ENCODE peak calls at places on chromosomes 11 and 22, in ten cellular contexts. One of them, this sample, is unnamed.
A peak's percentile ranks its signal among the peaks of the same experiment; 100 is the strongest.

GRCh38 chr11:91041626-91042025 is 818.8 kb upstream of the CHORDC1 start:
- DNase-seq in stimulated activated CD4-positive, alpha-beta T cell treated with anti-CD3 and anti-CD28 coated beads, Interleukin-2, amount 100 ng/mL, for 48 hours: no peak
- DNase-seq in HepG2: no peak
- DNase-seq in globus pallidus: no peak
- DNase-seq in T47D: no peak
- DNase-seq in cardiac fibroblast: no peak
- DNase-seq in iris pigment epithelial cell: no peak
- DNase-seq in GM23248: no peak
- DNase-seq in NCI-H748 treated with DMSO at 0.1 percent for 48 hours: no peak
- DNase-seq in vagina: no peak
- DNase-seq in this sample: peak; percentile 10

GRCh38 chr22:31943206-31943975 is 944 bp upstream of the YWHAH start:
- DNase-seq in stimulated activated CD4-positive, alpha-beta T cell treated with anti-CD3 and anti-CD28 coated beads, Interleukin-2, amount 100 ng/mL, for 48 hours: no peak
- DNase-seq in HepG2: no peak
- DNase-seq in globus pallidus: no peak
- DNase-seq in T47D: no peak
- DNase-seq in cardiac fibroblast: no peak
- DNase-seq in iris pigment epithelial cell: no peak
- DNase-seq in GM23248: no peak
- DNase-seq in NCI-H748 treated with DMSO at 0.1 percent for 48 hours: no peak
- DNase-seq in vagina: no peak
- DNase-seq in this sample: no peak

GRCh38 chr11:8812438-8812837 is 98.6 kb upstream of the AKIP1 start:
- DNase-seq in stimulated activated CD4-positive, alpha-beta T cell treated with anti-CD3 and anti-CD28 coated beads, Interleukin-2, amount 100 ng/mL, for 48 hours: no peak
- DNase-seq in HepG2: peak; percentile 35
- DNase-seq in globus pallidus: no peak
- DNase-seq in T47D: no peak
- DNase-seq in cardiac fibroblast: peak; percentile 82
- DNase-seq in iris pigment epithelial cell: peak; percentile 64
- DNase-seq in GM23248: peak; percentile 37
- DNase-seq in NCI-H748 treated with DMSO at 0.1 percent for 48 hours: no peak
- DNase-seq in vagina: no peak
- DNase-seq in this sample: no peak

GRCh38 chr11:57585301-57585700 is 12.2 kb upstream of the SERPING1 start:
- DNase-seq in stimulated activated CD4-positive, alpha-beta T cell treated with anti-CD3 and anti-CD28 coated beads, Interleukin-2, amount 100 ng/mL, for 48 hours: no peak
- DNase-seq in HepG2: no peak
- DNase-seq in globus pallidus: no peak
- DNase-seq in T47D: no peak
- DNase-seq in cardiac fibroblast: no peak
- DNase-seq in iris pigment epithelial cell: no peak
- DNase-seq in GM23248: no peak
- DNase-seq in NCI-H748 treated with DMSO at 0.1 percent for 48 hours: no peak
- DNase-seq in vagina: no peak
- DNase-seq in this sample: peak; percentile 77

GRCh38 chr22:40107756-40108437 is 69.8 kb upstream of the TNRC6B start:
- DNase-seq in stimulated activated CD4-positive, alpha-beta T cell treated with anti-CD3 and anti-CD28 coated beads, Interleukin-2, amount 100 ng/mL, for 48 hours: peak; percentile 17
- DNase-seq in HepG2: no peak
- DNase-seq in globus pallidus: no peak
- DNase-seq in T47D: peak; percentile 16
- DNase-seq in cardiac fibroblast: peak; percentile 47
- DNase-seq in iris pigment epithelial cell: peak; percentile 34
- DNase-seq in GM23248: peak; percentile 90
- DNase-seq in NCI-H748 treated with DMSO at 0.1 percent for 48 hours: no peak
- DNase-seq in vagina: no peak
- DNase-seq in this sample: peak; percentile 34

GRCh38 chr11:42239102-42239501 is 779.6 kb upstream of the LRRC4C start:
- DNase-seq in stimulated activated CD4-positive, alpha-beta T cell treated with anti-CD3 and anti-CD28 coated beads, Interleukin-2, amount 100 ng/mL, for 48 hours: no peak
- DNase-seq in HepG2: no peak
- DNase-seq in globus pallidus: no peak
- DNase-seq in T47D: peak; percentile 7
- DNase-seq in cardiac fibroblast: peak; percentile 66
- DNase-seq in iris pigment epithelial cell: no peak
- DNase-seq in GM23248: peak; percentile 17
- DNase-seq in NCI-H748 treated with DMSO at 0.1 percent for 48 hours: no peak
- DNase-seq in vagina: no peak
- DNase-seq in this sample: no peak

GRCh38 chr11:12542186-12542935 is 131.9 kb upstream of the TEAD1 start:
- DNase-seq in stimulated activated CD4-positive, alpha-beta T cell treated with anti-CD3 and anti-CD28 coated beads, Interleukin-2, amount 100 ng/mL, for 48 hours: no peak
- DNase-seq in HepG2: no peak
- DNase-seq in globus pallidus: no peak
- DNase-seq in T47D: no peak
- DNase-seq in cardiac fibroblast: no peak
- DNase-seq in iris pigment epithelial cell: no peak
- DNase-seq in GM23248: peak; percentile 17
- DNase-seq in NCI-H748 treated with DMSO at 0.1 percent for 48 hours: no peak
- DNase-seq in vagina: no peak
- DNase-seq in this sample: no peak

GRCh38 chr22:47592791-47593190 is 830.3 kb downstream of the TBC1D22A start:
- DNase-seq in stimulated activated CD4-positive, alpha-beta T cell treated with anti-CD3 and anti-CD28 coated beads, Interleukin-2, amount 100 ng/mL, for 48 hours: no peak
- DNase-seq in HepG2: no peak
- DNase-seq in globus pallidus: no peak
- DNase-seq in T47D: no peak
- DNase-seq in cardiac fibroblast: no peak
- DNase-seq in iris pigment epithelial cell: no peak
- DNase-seq in GM23248: no peak
- DNase-seq in NCI-H748 treated with DMSO at 0.1 percent for 48 hours: no peak
- DNase-seq in vagina: peak; percentile 64
- DNase-seq in this sample: no peak

GRCh38 chr11:45354976-45355705 is 69.0 kb upstream of the SYT13 start:
- DNase-seq in stimulated activated CD4-positive, alpha-beta T cell treated with anti-CD3 and anti-CD28 coated beads, Interleukin-2, amount 100 ng/mL, for 48 hours: peak; percentile 83
- DNase-seq in HepG2: no peak
- DNase-seq in globus pallidus: peak; percentile 79
- DNase-seq in T47D: no peak
- DNase-seq in cardiac fibroblast: peak; percentile 73
- DNase-seq in iris pigment epithelial cell: peak; percentile 52
- DNase-seq in GM23248: peak; percentile 39
- DNase-seq in NCI-H748 treated with DMSO at 0.1 percent for 48 hours: peak; percentile 86
- DNase-seq in vagina: no peak
- DNase-seq in this sample: no peak

GRCh38 chr22:35477911-35478582 is 62.6 kb upstream of the RASD2 start:
- DNase-seq in stimulated activated CD4-positive, alpha-beta T cell treated with anti-CD3 and anti-CD28 coated beads, Interleukin-2, amount 100 ng/mL, for 48 hours: no peak
- DNase-seq in HepG2: no peak
- DNase-seq in globus pallidus: no peak
- DNase-seq in T47D: no peak
- DNase-seq in cardiac fibroblast: peak; percentile 77
- DNase-seq in iris pigment epithelial cell: peak; percentile 75
- DNase-seq in GM23248: peak; percentile 70
- DNase-seq in NCI-H748 treated with DMSO at 0.1 percent for 48 hours: peak; percentile 25
- DNase-seq in vagina: no peak
- DNase-seq in this sample: peak; percentile 72

This sample was measured in myocyte.